ENCODE peak calls at places on chromosome 4, in six cellular contexts. L is left lung, S is Calu3, I is nephron progenitor cell, H is neuronal stem cell, Q is dermis microvascular lymphatic vessel endothelial cell. Y is an unnamed sample.

GRCh38 chr4:183349673-183350072 is 27.4 kb upstream of the CLDN24 start:
- DNase-seq in L (no peak), S (no peak), I (no peak), H (no peak), Q (no peak), Y (no peak)

GRCh38 chr4:1072830-1073446 is 40.4 kb downstream of the RNF212 start:
- DNase-seq in L (no peak), S (peak), I (peak), H (peak), Q (peak), Y (peak)

GRCh38 chr4:111812760-111813159 is 332.5 kb upstream of the FAM241A start:
- DNase-seq in L (no peak), S (no peak), I (no peak), H (no peak), Q (no peak), Y (no peak)

GRCh38 chr4:176896211-176896610 is 103.5 kb upstream of the VEGFC start:
- DNase-seq in L (no peak), S (no peak), I (no peak), H (no peak), Q (no peak), Y (no peak)

GRCh38 chr4:73704314-73705055 is 35.9 kb upstream of the CXCL8 start:
- DNase-seq in L (peak), S (peak), I (no peak), H (no peak), Q (peak), Y (peak)

GRCh38 chr4:6582889-6583504 is 8.0 kb downstream of the MAN2B2 start:
- DNase-seq in L (no peak), S (no peak), I (no peak), H (no peak), Q (no peak), Y (peak)

GRCh38 chr4:1477045-1477905 is 71.0 kb upstream of the NKX1-1 start:
- DNase-seq in L (peak), S (no peak), I (no peak), H (no peak), Q (no peak), Y (no peak)

GRCh38 chr4:1531683-1532548 is 125.7 kb upstream of the NKX1-1 start:
- DNase-seq in L (no peak), S (no peak), I (peak), H (no peak), Q (no peak), Y (no peak)

GRCh38 chr4:59920414-59920813 is 1279.7 kb upstream of the ADGRL3 start:
- DNase-seq in L (no peak), S (no peak), I (peak), H (peak), Q (no peak), Y (no peak)

GRCh38 chr4:173436149-173436579 is 37.2 kb upstream of the SCRG1 start:
- DNase-seq in L (no peak), S (no peak), I (peak), H (no peak), Q (no peak), Y (no peak)

GRCh38 chr4:72786401-72786990 is 217.5 kb upstream of the ADAMTS3 start:
- DNase-seq in L (no peak), S (no peak), I (no peak), H (no peak), Q (no peak), Y (no peak)

GRCh38 chr4:56197387-56197786 is 189.9 kb downstream of the AASDH start:
- DNase-seq in L (no peak), S (peak), I (no peak), H (no peak), Q (no peak), Y (no peak)

GRCh38 chr4:89152972-89153371 is 41.6 kb downstream of the TIGD2 start:
- DNase-seq in L (no peak), S (no peak), I (no peak), H (no peak), Q (no peak), Y (no peak)

GRCh38 chr4:2330119-2331042 is 68.5 kb upstream of the MXD4 start:
- DNase-seq in L (no peak), S (peak), I (no peak), H (no peak), Q (peak), Y (peak)

GRCh38 chr4:1574601-1575417 is 109.3 kb downstream of the FAM53A start:
- DNase-seq in L (no peak), S (no peak), I (no peak), H (no peak), Q (no peak), Y (no peak)

GRCh38 chr4:42627887-42628646 is 28.8 kb downstream of the ATP8A1 start:
- DNase-seq in L (no peak), S (no peak), I (no peak), H (no peak), Q (no peak), Y (no peak)

GRCh38 chr4:4761128-4761991 is 98.1 kb upstream of the MSX1 start:
- DNase-seq in L (no peak), S (no peak), I (no peak), H (peak), Q (no peak), Y (no peak)

GRCh38 chr4:14184265-14184664 is 556.7 kb upstream of the BOD1L1 start:
- DNase-seq in L (no peak), S (no peak), I (peak), H (no peak), Q (no peak), Y (peak)

GRCh38 chr4:83589283-83589682 is 53.4 kb downstream of the GPAT3 start:
- DNase-seq in L (no peak), S (no peak), I (no peak), H (no peak), Q (no peak), Y (no peak)

GRCh38 chr4:154854362-154854761 is 73.3 kb downstream of the RBM46 start:
- DNase-seq in L (no peak), S (no peak), I (no peak), H (no peak), Q (no peak), Y (no peak)

GRCh38 chr4:57191523-57192034 is 81.4 kb upstream of the IGFBP7 start:
- DNase-seq in L (no peak), S (no peak), I (peak), H (no peak), Q (no peak), Y (peak)

GRCh38 chr4:7759221-7759620 is 180.4 kb downstream of the AFAP1 start:
- DNase-seq in L (no peak), S (no peak), I (no peak), H (no peak), Q (no peak), Y (no peak)

GRCh38 chr4:182975806-182976205 is 58.6 kb upstream of the DCTD start:
- DNase-seq in L (no peak), S (no peak), I (no peak), H (no peak), Q (peak), Y (peak)

GRCh38 chr4:125316391-125316780 is 1.6 kb downstream of the FAT4 start:
- DNase-seq in L (peak), S (peak), I (peak), H (peak), Q (no peak), Y (no peak)

GRCh38 chr4:19324175-19324574 is 927.5 kb upstream of the SLIT2 start:
- DNase-seq in L (no peak), S (no peak), I (no peak), H (no peak), Q (no peak), Y (peak)

GRCh38 chr4:81503586-81503985 is 31.9 kb upstream of the RASGEF1B start:
- DNase-seq in L (no peak), S (no peak), I (no peak), H (no peak), Q (no peak), Y (no peak)

GRCh38 chr4:153471691-153472080 is 5.5 kb downstream of the TMEM131L start:
- DNase-seq in L (no peak), S (no peak), I (no peak), H (no peak), Q (no peak), Y (no peak)

GRCh38 chr4:80006935-80007744 is 65.9 kb downstream of the ANTXR2 start:
- DNase-seq in L (no peak), S (no peak), I (no peak), H (no peak), Q (no peak), Y (peak)

GRCh38 chr4:121226362-121226761 is 62.2 kb upstream of the TNIP3 start:
- DNase-seq in L (no peak), S (no peak), I (no peak), H (no peak), Q (no peak), Y (no peak)

GRCh38 chr4:7960790-7961655 is 21.4 kb upstream of the AFAP1 start:
- DNase-seq in L (peak), S (peak), I (no peak), H (no peak), Q (no peak), Y (peak)

GRCh38 chr4:122712782-122713181 is 19.7 kb upstream of the BBS12 start:
- DNase-seq in L (no peak), S (no peak), I (no peak), H (no peak), Q (no peak), Y (no peak)